ENCODE peak calls at places on chromosomes 16 and 17, in six cellular contexts. N is HL-60, F is tibial nerve, O is AG10803, G is heart left ventricle, U is fibroblast of lung. S is an unnamed sample.

GRCh38 chr16:709651-710499 is 4.3 kb upstream of the FBXL16 start:
- DNase-seq in U (peak; percentile 87), F (no peak), N (no peak), O (peak; percentile 62), G (peak; percentile 75), S (no peak)

GRCh38 chr16:1046271-1046955 is 26.1 kb upstream of the SSTR5 start:
- DNase-seq in U (no peak), G (no peak), F (no peak), N (no peak), O (no peak), S (no peak)

GRCh38 chr17:45388604-45389325 is 43.9 kb downstream of the ARHGAP27 start:
- DNase-seq in F (no peak), U (peak; percentile 46), N (no peak), G (no peak), O (peak; percentile 22), S (no peak)

GRCh38 chr17:59508999-59509398 is 56.4 kb upstream of the DHX40 start:
- DNase-seq in G (no peak), F (no peak), U (no peak), N (no peak), O (no peak), S (no peak)

GRCh38 chr16:3625911-3626732 is 14.7 kb upstream of the SLX4 start:
- DNase-seq in O (peak; percentile 34), F (no peak), U (peak; percentile 39), N (peak; percentile 58), G (no peak), S (no peak)

GRCh38 chr17:38559025-38559879 is 46.5 kb downstream of the SRCIN1 start:
- DNase-seq in O (peak; percentile 24), N (peak; percentile 93), U (peak; percentile 27), F (peak; percentile 67), G (peak; percentile 79), S (no peak)

GRCh38 chr17:36931096-36931696 is 6.1 kb upstream of the LHX1 start:
- DNase-seq in F (no peak), U (no peak), O (no peak), G (no peak), N (no peak), S (no peak)

GRCh38 chr17:14616508-14616907 is 315.6 kb downstream of the HS3ST3B1 start:
- DNase-seq in U (no peak), O (peak; percentile 13), G (no peak), N (no peak), F (no peak), S (no peak)

GRCh38 chr17:64455993-64456885 is 7.3 kb downstream of the MILR1 start:
- DNase-seq in O (no peak), F (no peak), N (peak; percentile 26), U (no peak), G (no peak), S (no peak)

GRCh38 chr17:62696726-62697490 is 69.4 kb downstream of the MRC2 start:
- DNase-seq in U (no peak), O (peak; percentile 44), F (no peak), N (no peak), G (peak; percentile 35), S (no peak)

GRCh38 chr17:49762148-49762941 is 1.6 kb downstream of the FAM117A start:
- DNase-seq in N (no peak), O (peak; percentile 46), F (no peak), G (no peak), U (no peak), S (no peak)

GRCh38 chr16:55475919-55476318 is 3.1 kb upstream of the MMP2 start:
- DNase-seq in G (no peak), F (peak; percentile 50), O (peak; percentile 55), U (no peak), N (no peak), S (no peak)

GRCh38 chr17:31608659-31609254 is 217.3 kb downstream of the RAB11FIP4 start:
- DNase-seq in U (peak; percentile 32), F (no peak), G (no peak), O (no peak), N (no peak), S (no peak)

GRCh38 chr17:75068750-75069149 is 19.0 kb upstream of the SLC16A5 start:
- DNase-seq in O (no peak), F (no peak), U (no peak), G (no peak), N (no peak), S (no peak)

GRCh38 chr16:49838639-49839461 is 17.1 kb downstream of the ZNF423 start:
- DNase-seq in N (no peak), F (no peak), O (no peak), G (no peak), U (no peak), S (no peak)

GRCh38 chr16:12231666-12232065 is 255.1 kb downstream of the SNX29 start:
- DNase-seq in O (peak; percentile 73), U (peak; percentile 86), G (no peak), F (no peak), N (no peak), S (peak; percentile 44)

GRCh38 chr17:37605813-37606505 is 3.3 kb downstream of the SYNRG start:
- DNase-seq in O (peak; percentile 43), G (no peak), N (no peak), F (no peak), U (peak; percentile 51), S (no peak)

GRCh38 chr17:19771971-19772630 is 24.0 kb upstream of the ALDH3A1 start:
- DNase-seq in G (no peak), O (no peak), F (no peak), N (no peak), U (no peak), S (no peak)

GRCh38 chr16:50598256-50598894 is 50.2 kb downstream of the NKD1 start:
- DNase-seq in F (no peak), O (no peak), G (peak; percentile 92), N (no peak), U (no peak), S (no peak)

GRCh38 chr17:65194670-65195334 is 57.6 kb downstream of the RGS9 start:
- DNase-seq in N (no peak), U (no peak), F (no peak), G (no peak), O (no peak), S (no peak)

GRCh38 chr16:5668553-5668952 is 571.0 kb upstream of the EEF2KMT start:
- DNase-seq in U (no peak), O (no peak), G (no peak), N (no peak), F (no peak), S (no peak)

GRCh38 chr17:44749076-44750020 is 9.4 kb upstream of the ADAM11 start:
- DNase-seq in O (no peak), F (no peak), G (peak; percentile 35), N (no peak), U (no peak), S (no peak)

GRCh38 chr17:61221597-61222471 is 177.8 kb upstream of the TBX2 start:
- DNase-seq in G (no peak), N (no peak), F (no peak), O (peak; percentile 30), U (peak; percentile 72), S (peak; percentile 16)

GRCh38 chr16:56797861-56798260 is 67.1 kb upstream of the SLC12A3 start:
- DNase-seq in F (no peak), G (no peak), O (no peak), U (no peak), N (no peak), S (no peak)
- H3K4me3 ChIP-seq in F (no peak overlapping the region), G (no peak overlapping the region), O (no peak overlapping the region), U (no peak overlapping the region), N (no peak overlapping the region), S (no peak overlapping the region)

GRCh38 chr17:8253801-8254200 is 4.7 kb downstream of the PFAS start:
- DNase-seq in N (no peak), O (no peak), F (no peak), G (peak; percentile 49), U (peak; percentile 2), S (no peak)
- TF ChIP-seq CTCF in N (no peak), O (peak; percentile 33), F (no peak), G (no peak), U (peak; percentile 31), S (no peak)

GRCh38 chr16:86620184-86620583 is 41.8 kb downstream of the FOXL1 start:
- DNase-seq in F (no peak), G (no peak), N (no peak), O (no peak), U (no peak), S (no peak)

GRCh38 chr16:86616906-86617305 is 38.6 kb downstream of the FOXL1 start:
- DNase-seq in F (no peak), G (no peak), U (no peak), O (no peak), N (no peak), S (no peak)

GRCh38 chr16:86621966-86622365 is 43.6 kb downstream of the FOXL1 start:
- DNase-seq in O (no peak), U (no peak), F (no peak), G (no peak), N (no peak), S (no peak)

GRCh38 chr16:86619263-86619935 is 41.0 kb downstream of the FOXL1 start:
- DNase-seq in N (no peak), O (peak; percentile 43), G (no peak), F (peak; percentile 33), U (no peak), S (no peak)

DNA sequence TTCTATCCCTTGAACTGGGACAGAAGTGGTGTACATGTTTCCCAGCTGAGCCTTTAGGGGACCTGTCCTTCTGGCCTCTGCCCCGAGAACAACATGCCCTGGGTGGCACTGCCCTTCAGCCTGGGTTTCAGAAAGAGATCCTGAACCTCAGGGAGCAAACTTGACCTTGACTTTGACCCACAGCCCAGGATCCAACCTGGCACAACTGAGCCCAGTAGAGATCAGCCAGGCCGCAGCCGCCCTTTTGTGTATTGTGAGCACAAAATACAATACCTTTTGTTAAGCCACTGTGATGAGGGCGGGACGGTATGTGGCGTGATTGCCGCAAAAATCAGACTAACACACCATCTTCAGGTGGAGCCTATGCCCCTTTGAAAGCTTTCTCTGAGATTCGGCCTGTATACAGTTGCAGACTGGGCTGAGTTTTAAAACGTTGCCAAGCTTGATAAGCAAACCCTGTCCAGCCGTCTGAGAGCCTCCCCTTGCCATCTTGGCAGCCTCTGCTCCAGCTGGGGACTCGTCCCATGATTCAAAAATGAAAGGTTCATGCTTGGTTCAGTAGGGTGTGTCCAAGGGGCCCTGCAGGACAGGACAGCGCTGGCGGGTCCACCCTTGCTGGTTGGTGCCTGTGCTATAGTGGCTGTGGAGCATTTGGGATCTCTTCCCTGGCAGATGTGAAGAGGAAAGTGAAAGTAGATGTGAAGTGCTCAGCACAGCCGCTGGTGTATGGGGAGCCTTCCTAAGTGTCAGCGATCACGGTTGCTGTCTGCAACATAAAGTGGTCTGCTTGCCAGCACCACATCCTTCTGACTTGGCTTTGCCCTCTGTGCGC is 40.3 kb downstream of the FOXL1 start:
- DNase-seq in U (no peak), O (peak; percentile 42), G (peak; percentile 47), F (no peak), N (no peak), S (no peak)
- H3K4me3 ChIP-seq in U (peak overlapping the region; percentile 48), O (peak overlapping the region; percentile 53), G (peak overlapping the region; percentile 61), F (peak overlapping the region; percentile 39), N (no peak overlapping the region), S (no peak overlapping the region)

DNA sequence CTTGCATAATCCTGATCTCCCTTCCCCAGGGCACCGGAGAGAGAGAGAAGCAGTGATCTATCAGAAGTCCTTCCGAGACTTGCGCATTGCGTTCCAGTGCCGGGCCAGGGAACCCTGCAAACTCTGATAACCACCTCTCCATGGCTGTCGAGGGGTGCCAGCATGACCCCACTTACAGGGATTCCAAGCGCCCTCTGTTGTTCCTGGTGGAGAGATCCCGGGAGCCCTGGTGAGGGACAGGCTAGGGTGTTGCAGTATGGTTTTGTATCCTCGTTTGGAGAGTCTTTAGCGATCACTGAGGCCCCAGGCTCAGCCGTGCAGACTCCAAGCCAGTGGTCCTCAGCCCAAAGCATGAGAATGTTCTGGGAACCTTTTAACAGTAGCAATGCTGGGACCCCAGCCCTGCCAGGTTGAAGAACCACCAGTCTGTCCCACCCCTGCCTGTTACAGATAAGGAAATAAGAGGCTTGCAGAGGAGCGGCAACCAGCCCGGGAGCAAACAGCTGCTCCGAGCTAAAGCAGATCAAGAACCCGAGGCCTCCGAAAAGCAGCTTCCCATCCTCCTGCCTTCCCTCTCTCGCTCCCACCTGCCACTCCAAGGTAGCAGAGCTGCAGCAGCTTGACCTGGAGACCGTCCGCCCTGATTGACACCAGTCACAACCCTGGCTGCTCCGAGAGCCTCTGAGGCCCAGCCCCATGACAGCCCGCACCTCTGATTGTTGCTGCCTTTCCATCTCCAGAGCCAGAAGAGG is 150.3 kb upstream of the RPL38 start:
- DNase-seq in N (no peak), U (no peak), O (no peak), F (no peak), G (no peak), S (no peak)
- TF ChIP-seq CTCF in N (no peak), U (no peak), O (no peak), F (no peak), G (no peak), S (no peak)